ENCODE peak calls at places on chromosomes 12 and 14, in four cellular contexts. D is lung, S is K562, U is GM13977. B is an unnamed sample.

GRCh38 chr12:13835657-13836056 is 145.7 kb downstream of the GRIN2B start:
- DNase-seq in D (no peak), S (no peak), U (no peak), B (no peak)

GRCh38 chr12:39124768-39125167 is 219.4 kb upstream of the CPNE8 start:
- DNase-seq in D (no peak), S (no peak), U (no peak), B (no peak)

GRCh38 chr14:42944284-42944683 is 1337.6 kb downstream of the LRFN5 start:
- DNase-seq in D (no peak), S (no peak), U (no peak), B (no peak)

GRCh38 chr12:102811125-102811737 is 105.8 kb downstream of the PAH start:
- DNase-seq in D (no peak), S (peak), U (peak), B (peak)

GRCh38 chr14:24848427-24848826 is 201.5 kb downstream of the STXBP6 start:
- DNase-seq in D (no peak), S (no peak), U (no peak), B (no peak)

GRCh38 chr12:95204141-95204866 is 13.0 kb downstream of the FGD6 start:
- DNase-seq in D (peak), S (peak), U (no peak), B (no peak)

GRCh38 chr12:46921754-46922113 is 95.9 kb upstream of the SLC38A4 start:
- DNase-seq in D (no peak), S (no peak), U (no peak), B (no peak)

GRCh38 chr12:54159549-54159948 is 29.2 kb downstream of the SMUG1 start:
- DNase-seq in D (no peak), S (no peak), U (no peak), B (no peak)

GRCh38 chr12:5379737-5380496 is 52.0 kb upstream of the NTF3 start:
- DNase-seq in D (no peak), S (no peak), U (no peak), B (no peak)

GRCh38 chr12:117590999-117591398 is 229.6 kb upstream of the NOS1 start:
- DNase-seq in D (no peak), S (no peak), U (no peak), B (no peak)

GRCh38 chr14:92586001-92586947 is 72.7 kb downstream of the RIN3 start:
- DNase-seq in D (no peak), S (no peak), U (no peak), B (no peak)

GRCh38 chr14:89616425-89617141 is 199.6 kb upstream of the FOXN3 start:
- DNase-seq in D (no peak), S (no peak), U (peak), B (peak)

GRCh38 chr12:51784688-51785087 is 63.8 kb downstream of the FIGNL2 start:
- DNase-seq in D (no peak), S (no peak), U (no peak), B (no peak)

GRCh38 chr14:30907659-30908057 is 33.3 kb downstream of the COCH start:
- DNase-seq in D (no peak), S (peak), U (no peak), B (no peak)

GRCh38 chr14:30908826-30909225 is 34.5 kb downstream of the COCH start:
- DNase-seq in D (no peak), S (no peak), U (no peak), B (no peak)

GRCh38 chr14:30903285-30904124 is 29.1 kb downstream of the COCH start:
- DNase-seq in D (no peak), S (no peak), U (no peak), B (no peak)

DNA sequence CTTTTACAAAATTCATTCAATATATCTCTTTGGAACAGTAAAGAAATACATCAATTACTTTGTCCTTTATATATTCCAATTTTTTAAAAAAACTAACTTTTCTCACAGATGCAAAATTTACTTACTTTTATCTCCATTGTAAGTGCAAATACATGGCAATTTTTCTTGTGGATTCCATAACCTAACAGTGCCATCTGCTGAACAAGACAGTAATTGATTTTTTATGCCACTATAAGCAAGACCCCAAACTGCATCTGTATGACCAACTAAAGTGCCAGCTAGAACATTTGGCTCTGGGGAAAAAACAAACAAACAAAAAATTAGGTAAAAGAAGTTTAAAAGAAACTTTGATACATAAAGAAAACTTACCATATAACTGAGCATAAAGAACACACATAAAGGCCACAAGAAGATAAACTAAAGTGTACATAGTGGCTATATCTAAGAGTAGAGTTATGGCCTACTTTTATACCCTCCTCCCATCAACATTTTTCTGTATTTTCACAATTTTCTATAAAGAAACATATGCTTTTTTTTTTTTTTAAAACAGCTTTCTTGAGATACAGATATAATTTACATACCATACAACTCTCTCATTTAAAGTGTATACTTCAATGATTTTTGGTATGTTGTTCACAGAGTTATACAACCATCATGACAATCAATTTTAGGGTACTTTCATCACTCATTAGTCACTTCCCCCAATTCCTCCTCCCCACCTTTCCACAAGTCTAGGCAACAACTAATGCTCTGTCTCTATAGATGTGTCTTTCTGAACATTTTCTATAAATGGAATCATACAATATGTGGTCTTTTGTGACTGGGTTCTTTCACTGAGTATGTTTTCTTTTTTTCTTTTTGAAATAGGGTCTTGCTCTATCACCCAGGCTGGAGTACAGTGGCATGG is 32.6 kb downstream of the COCH start:
- DNase-seq in D (no peak), S (no peak), U (no peak), B (no peak)
- TF ChIP-seq CTCF in D (no peak), S (no peak), U (peak), B (no peak)

GRCh38 chr14:94696518-94696917 is 73.4 kb downstream of the GSC start:
- DNase-seq in D (no peak), S (no peak), U (no peak), B (no peak)
- TF ChIP-seq CTCF in D (no peak), S (no peak), U (no peak), B (no peak)

DNA sequence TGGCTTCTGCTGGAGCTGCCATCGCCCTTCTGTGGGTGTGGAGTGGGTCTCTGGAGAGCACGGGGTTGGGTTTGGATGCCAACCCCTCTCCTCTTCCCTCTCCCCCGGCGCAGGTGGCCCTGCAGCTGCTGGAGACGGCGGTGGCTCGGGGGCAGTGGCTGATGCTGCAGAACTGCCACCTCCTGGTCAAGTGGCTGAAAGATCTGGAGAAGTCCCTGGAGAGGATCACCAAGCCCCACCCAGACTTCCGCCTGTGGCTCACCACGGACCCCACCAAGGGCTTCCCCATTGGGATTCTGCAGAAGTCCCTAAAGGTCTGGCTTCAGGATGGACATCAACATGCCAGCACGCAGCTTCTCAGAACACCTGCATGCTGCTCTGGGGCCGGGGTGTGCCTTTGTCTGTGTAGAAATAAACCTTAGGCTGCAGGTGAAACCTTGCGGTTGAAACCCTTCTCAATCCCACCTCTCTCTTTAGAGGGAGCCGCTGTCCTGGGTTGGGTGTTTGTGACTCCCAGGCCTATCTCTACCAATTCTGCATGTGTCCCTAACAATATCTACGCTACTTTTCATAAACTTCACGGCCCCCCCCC is 44.3 kb downstream of the CCDC92 start:
- DNase-seq in D (no peak), S (peak), U (no peak), B (no peak)
- TF ChIP-seq CTCF in D (no peak), S (peak), U (no peak), B (no peak)

GRCh38 chr12:93127582-93128331 is 198.7 kb upstream of the EEA1 start:
- DNase-seq in D (peak), S (peak), U (no peak), B (no peak)
- TF ChIP-seq CTCF in D (no peak), S (peak), U (no peak), B (no peak)

DNA sequence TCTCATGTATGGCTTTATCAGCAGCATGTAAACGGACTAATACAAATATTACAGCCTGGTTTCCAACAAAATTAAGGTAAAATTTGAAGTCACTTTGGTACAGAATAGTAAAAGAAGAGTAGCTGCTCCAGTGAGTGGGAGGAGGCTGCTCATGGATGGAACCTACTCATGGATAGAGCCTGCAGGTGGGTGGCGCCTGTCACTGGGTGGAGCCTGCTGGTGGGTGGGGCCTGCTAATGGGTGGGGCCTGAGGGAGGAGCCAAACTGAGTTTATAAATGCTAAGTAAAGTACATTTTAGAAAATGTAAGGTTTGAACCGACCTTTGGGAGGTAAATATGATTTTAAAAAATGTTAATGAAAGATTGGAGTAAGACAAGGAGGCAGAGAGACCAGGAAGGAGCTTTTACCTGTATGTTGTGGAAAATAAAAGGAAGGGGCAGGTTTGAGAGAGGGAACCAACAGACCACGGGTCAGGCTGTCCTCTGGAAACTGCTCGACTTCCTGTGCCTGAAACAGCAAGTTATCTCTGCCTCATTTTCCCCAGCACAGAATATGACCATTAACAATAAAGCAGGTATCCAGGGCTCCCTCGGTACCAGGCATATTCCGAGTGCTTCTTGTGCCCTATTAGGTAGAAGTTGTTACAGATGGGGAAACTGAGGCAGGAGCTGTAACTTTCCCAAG is 55.9 kb upstream of the SEL1L start:
- DNase-seq in D (no peak), S (peak), U (no peak), B (no peak)
- TF ChIP-seq CTCF in D (no peak), S (no peak), U (no peak), B (no peak)

DNA sequence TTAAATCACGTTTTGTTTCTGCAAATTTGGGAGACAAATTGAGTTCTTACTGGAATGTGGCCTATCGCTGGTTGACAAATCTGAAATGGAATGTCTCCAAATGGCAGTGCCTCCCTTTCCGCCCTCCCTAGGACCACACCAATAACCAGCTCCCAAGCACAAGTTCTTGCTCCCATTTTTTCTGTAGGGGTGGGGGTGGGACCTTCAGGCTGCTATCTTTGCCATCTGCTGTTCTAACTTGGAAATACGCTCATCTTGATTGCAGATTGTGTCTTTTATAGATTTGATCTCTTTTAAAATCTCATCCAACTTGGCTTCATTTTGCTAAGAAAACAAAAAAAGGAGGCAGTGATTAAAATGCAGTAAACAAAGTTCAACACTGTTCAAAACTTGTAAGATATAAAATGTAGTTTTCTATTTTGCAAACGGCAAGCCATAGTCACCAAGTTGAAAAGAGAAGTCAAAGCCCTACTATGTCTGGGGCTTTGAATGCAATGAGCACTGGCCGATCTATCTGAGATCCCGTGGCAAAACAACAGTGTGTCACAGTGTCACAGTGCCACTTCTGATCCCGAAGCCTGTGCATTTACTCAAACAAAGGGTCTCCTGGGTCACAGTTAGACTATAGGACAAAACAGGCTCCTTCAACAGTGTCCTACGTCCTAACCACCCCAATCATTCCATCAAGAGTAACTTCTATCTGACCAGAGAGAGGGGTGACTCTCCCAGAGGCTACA is 13.7 kb upstream of the SELPLG start:
- DNase-seq in D (no peak), S (no peak), U (no peak), B (no peak)
- TF ChIP-seq CTCF in D (no peak), S (no peak), U (no peak), B (no peak)

GRCh38 chr12:49680075-49680474 is 27.1 kb downstream of the FMNL3 start:
- DNase-seq in D (no peak), S (no peak), U (no peak), B (no peak)
- TF ChIP-seq CTCF in D (no peak), S (no peak), U (no peak), B (no peak)

GRCh38 chr12:10753066-10753465 is 29.9 kb upstream of the YBX3 start:
- DNase-seq in D (no peak), S (no peak), U (no peak), B (no peak)

GRCh38 chr12:10750385-10750727 is 27.2 kb upstream of the YBX3 start:
- DNase-seq in D (no peak), S (no peak), U (no peak), B (no peak)

GRCh38 chr12:10747730-10748129 is 24.6 kb upstream of the YBX3 start:
- DNase-seq in D (no peak), S (no peak), U (no peak), B (no peak)

DNA sequence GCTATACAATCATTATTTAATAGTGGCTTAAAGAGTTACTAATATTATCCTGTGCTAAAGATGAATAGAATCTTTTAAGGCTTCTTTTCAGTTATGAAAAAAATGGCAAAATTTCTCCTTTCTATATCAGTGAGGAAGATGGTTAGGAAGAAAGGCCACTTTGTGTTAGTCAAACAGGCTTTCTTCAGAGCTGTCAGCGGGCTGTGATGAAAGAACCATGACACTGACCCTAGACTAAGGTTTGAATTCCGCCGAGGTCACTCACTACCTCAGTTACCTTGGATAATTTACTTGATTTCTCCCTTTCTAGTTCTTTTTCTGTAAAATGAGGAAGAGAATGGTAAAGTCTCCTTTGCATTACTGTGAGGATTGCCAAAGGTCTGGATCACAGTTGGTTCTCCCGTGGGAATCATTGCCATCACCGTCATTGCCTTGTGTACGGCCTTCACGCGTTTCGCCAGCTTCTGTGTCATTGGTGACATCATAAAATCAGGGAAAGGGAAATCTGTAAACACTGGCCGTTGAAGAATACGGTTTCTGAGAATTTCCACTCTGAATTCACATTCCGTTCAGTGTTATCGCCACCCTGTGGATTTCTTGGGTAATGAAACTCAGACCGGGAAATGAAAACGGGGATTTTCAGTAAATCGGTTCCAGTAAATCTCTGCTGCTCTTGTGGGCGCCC is 26.7 kb upstream of the YBX3 start:
- DNase-seq in D (peak), S (peak), U (peak), B (peak)
- TF ChIP-seq CTCF in D (peak), S (peak), U (peak), B (peak)

GRCh38 chr14:69047255-69047654 is 68.2 kb upstream of the ACTN1 start:
- DNase-seq in D (no peak), S (no peak), U (no peak), B (no peak)
- TF ChIP-seq CTCF in D (no peak), S (no peak), U (no peak), B (no peak)

GRCh38 chr12:67980391-67980790 is 8.9 kb upstream of the IFNG-AS1 start:
- DNase-seq in D (no peak), S (no peak), U (no peak), B (no peak)

GRCh38 chr12:67982165-67982563 is 7.1 kb upstream of the IFNG-AS1 start:
- DNase-seq in D (no peak), S (no peak), U (no peak), B (no peak)

GRCh38 chr12:67981236-67982164 is 7.7 kb upstream of the IFNG-AS1 start:
- DNase-seq in D (no peak), S (no peak), U (no peak), B (no peak)

DNA sequence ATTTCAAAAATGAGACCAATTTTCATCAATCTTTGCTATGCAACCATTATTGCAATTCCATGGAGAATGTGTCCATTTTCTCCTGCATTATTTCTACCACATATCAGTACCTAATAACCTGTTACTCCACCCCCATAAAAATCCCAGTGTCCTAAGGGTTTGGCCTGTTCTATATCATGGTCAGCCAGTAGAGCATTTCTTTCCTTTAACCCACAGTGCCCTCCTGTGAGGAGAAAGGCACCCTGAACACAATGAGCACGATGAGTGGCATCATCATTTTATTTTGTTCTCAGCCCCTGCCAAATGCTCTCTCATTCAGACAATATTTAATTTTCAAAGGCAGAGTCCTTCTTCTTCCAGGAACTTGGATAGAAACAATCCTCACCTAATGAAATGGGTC is 11.6 kb upstream of the IFNG-AS1 start:
- DNase-seq in D (no peak), S (no peak), U (no peak), B (no peak)
- TF ChIP-seq CTCF in D (no peak), S (no peak), U (no peak), B (no peak)

B was measured in nephron progenitor cell.